ENCODE peak calls at places on chromosomes 12 and 14, in nine cellular contexts. One of them, this sample, is unnamed.

GRCh38 chr14:53109028-53109687 is 44.0 kb downstream of the DDHD1 start:
- DNase-seq in M059J: no peak
- DNase-seq in HuH-7.5: no peak
- DNase-seq in CD8-positive, alpha-beta memory T cell: peak
- DNase-seq in germinal center: peak
- DNase-seq in stimulated activated CD8-positive, alpha-beta memory T cell treated with anti-CD3 and anti-CD28 coated beads, Interleukin-15, amount 100 ng/mL, for 4 hours: no peak
- DNase-seq in epithelial cell of prostate: no peak
- DNase-seq in stomach: no peak
- DNase-seq in activated CD8-positive, alpha-beta memory T cell treated with anti-CD3 and anti-CD28 coated beads for 1 hour: no peak
- DNase-seq in this sample: peak

GRCh38 chr12:95796982-95797289 is 6.4 kb upstream of the NTN4 start:
- DNase-seq in M059J: peak
- DNase-seq in HuH-7.5: no peak
- DNase-seq in CD8-positive, alpha-beta memory T cell: no peak
- DNase-seq in germinal center: no peak
- DNase-seq in stimulated activated CD8-positive, alpha-beta memory T cell treated with anti-CD3 and anti-CD28 coated beads, Interleukin-15, amount 100 ng/mL, for 4 hours: no peak
- DNase-seq in epithelial cell of prostate: no peak
- DNase-seq in stomach: no peak
- DNase-seq in activated CD8-positive, alpha-beta memory T cell treated with anti-CD3 and anti-CD28 coated beads for 1 hour: no peak
- DNase-seq in this sample: no peak

GRCh38 chr12:127810026-127810425 is 456.9 kb upstream of the TMEM132C start:
- DNase-seq in M059J: peak
- DNase-seq in HuH-7.5: no peak
- DNase-seq in CD8-positive, alpha-beta memory T cell: no peak
- DNase-seq in germinal center: no peak
- DNase-seq in stimulated activated CD8-positive, alpha-beta memory T cell treated with anti-CD3 and anti-CD28 coated beads, Interleukin-15, amount 100 ng/mL, for 4 hours: no peak
- DNase-seq in epithelial cell of prostate: no peak
- DNase-seq in stomach: no peak
- DNase-seq in activated CD8-positive, alpha-beta memory T cell treated with anti-CD3 and anti-CD28 coated beads for 1 hour: no peak
- DNase-seq in this sample: no peak

GRCh38 chr12:49806877-49807276 is 21.3 kb downstream of the NCKAP5L start:
- DNase-seq in M059J: no peak
- DNase-seq in HuH-7.5: no peak
- DNase-seq in CD8-positive, alpha-beta memory T cell: no peak
- DNase-seq in germinal center: no peak
- DNase-seq in stimulated activated CD8-positive, alpha-beta memory T cell treated with anti-CD3 and anti-CD28 coated beads, Interleukin-15, amount 100 ng/mL, for 4 hours: no peak
- DNase-seq in epithelial cell of prostate: no peak
- DNase-seq in stomach: no peak
- DNase-seq in activated CD8-positive, alpha-beta memory T cell treated with anti-CD3 and anti-CD28 coated beads for 1 hour: no peak
- DNase-seq in this sample: no peak

GRCh38 chr12:90163975-90164374 is 455.3 kb upstream of the ATP2B1 start:
- DNase-seq in M059J: peak
- DNase-seq in HuH-7.5: no peak
- DNase-seq in CD8-positive, alpha-beta memory T cell: no peak
- DNase-seq in germinal center: peak
- DNase-seq in stimulated activated CD8-positive, alpha-beta memory T cell treated with anti-CD3 and anti-CD28 coated beads, Interleukin-15, amount 100 ng/mL, for 4 hours: no peak
- DNase-seq in epithelial cell of prostate: no peak
- DNase-seq in stomach: no peak
- DNase-seq in activated CD8-positive, alpha-beta memory T cell treated with anti-CD3 and anti-CD28 coated beads for 1 hour: no peak
- DNase-seq in this sample: no peak

GRCh38 chr14:98984719-98985041 is 287.3 kb downstream of the BCL11B start:
- DNase-seq in M059J: no peak
- DNase-seq in HuH-7.5: no peak
- DNase-seq in CD8-positive, alpha-beta memory T cell: peak
- DNase-seq in germinal center: no peak
- DNase-seq in stimulated activated CD8-positive, alpha-beta memory T cell treated with anti-CD3 and anti-CD28 coated beads, Interleukin-15, amount 100 ng/mL, for 4 hours: peak
- DNase-seq in epithelial cell of prostate: no peak
- DNase-seq in stomach: peak
- DNase-seq in activated CD8-positive, alpha-beta memory T cell treated with anti-CD3 and anti-CD28 coated beads for 1 hour: peak
- DNase-seq in this sample: peak

GRCh38 chr12:6691473-6691872 is 2.3 kb upstream of the ZNF384 start:
- DNase-seq in M059J: peak
- DNase-seq in HuH-7.5: no peak
- DNase-seq in CD8-positive, alpha-beta memory T cell: no peak
- DNase-seq in germinal center: no peak
- DNase-seq in stimulated activated CD8-positive, alpha-beta memory T cell treated with anti-CD3 and anti-CD28 coated beads, Interleukin-15, amount 100 ng/mL, for 4 hours: no peak
- DNase-seq in epithelial cell of prostate: no peak
- DNase-seq in stomach: no peak
- DNase-seq in activated CD8-positive, alpha-beta memory T cell treated with anti-CD3 and anti-CD28 coated beads for 1 hour: no peak
- DNase-seq in this sample: no peak

GRCh38 chr12:69468237-69469026 is 1.8 kb upstream of the FRS2 start:
- DNase-seq in M059J: peak
- DNase-seq in HuH-7.5: no peak
- DNase-seq in CD8-positive, alpha-beta memory T cell: no peak
- DNase-seq in germinal center: no peak
- DNase-seq in stimulated activated CD8-positive, alpha-beta memory T cell treated with anti-CD3 and anti-CD28 coated beads, Interleukin-15, amount 100 ng/mL, for 4 hours: no peak
- DNase-seq in epithelial cell of prostate: peak
- DNase-seq in stomach: no peak
- DNase-seq in activated CD8-positive, alpha-beta memory T cell treated with anti-CD3 and anti-CD28 coated beads for 1 hour: no peak
- DNase-seq in this sample: no peak

GRCh38 chr12:123410041-123410412 is 26.1 kb downstream of the KMT5A start:
- DNase-seq in M059J: no peak
- DNase-seq in HuH-7.5: no peak
- DNase-seq in CD8-positive, alpha-beta memory T cell: no peak
- DNase-seq in germinal center: no peak
- DNase-seq in stimulated activated CD8-positive, alpha-beta memory T cell treated with anti-CD3 and anti-CD28 coated beads, Interleukin-15, amount 100 ng/mL, for 4 hours: no peak
- DNase-seq in epithelial cell of prostate: no peak
- DNase-seq in stomach: no peak
- DNase-seq in activated CD8-positive, alpha-beta memory T cell treated with anti-CD3 and anti-CD28 coated beads for 1 hour: no peak
- DNase-seq in this sample: no peak

GRCh38 chr14:26729851-26730250 is 132.0 kb upstream of the NOVA1 start:
- DNase-seq in M059J: no peak
- DNase-seq in HuH-7.5: no peak
- DNase-seq in CD8-positive, alpha-beta memory T cell: no peak
- DNase-seq in germinal center: no peak
- DNase-seq in stimulated activated CD8-positive, alpha-beta memory T cell treated with anti-CD3 and anti-CD28 coated beads, Interleukin-15, amount 100 ng/mL, for 4 hours: no peak
- DNase-seq in epithelial cell of prostate: no peak
- DNase-seq in stomach: no peak
- DNase-seq in activated CD8-positive, alpha-beta memory T cell treated with anti-CD3 and anti-CD28 coated beads for 1 hour: no peak
- DNase-seq in this sample: no peak

GRCh38 chr12:96314723-96315122 is 85.5 kb downstream of the CDK17 start:
- DNase-seq in M059J: no peak
- DNase-seq in HuH-7.5: no peak
- DNase-seq in CD8-positive, alpha-beta memory T cell: no peak
- DNase-seq in germinal center: no peak
- DNase-seq in stimulated activated CD8-positive, alpha-beta memory T cell treated with anti-CD3 and anti-CD28 coated beads, Interleukin-15, amount 100 ng/mL, for 4 hours: no peak
- DNase-seq in epithelial cell of prostate: no peak
- DNase-seq in stomach: no peak
- DNase-seq in activated CD8-positive, alpha-beta memory T cell treated with anti-CD3 and anti-CD28 coated beads for 1 hour: no peak
- DNase-seq in this sample: no peak

GRCh38 chr14:47863441-47863840 is 188.0 kb upstream of the MDGA2 start:
- DNase-seq in M059J: no peak
- DNase-seq in HuH-7.5: no peak
- DNase-seq in CD8-positive, alpha-beta memory T cell: no peak
- DNase-seq in germinal center: no peak
- DNase-seq in stimulated activated CD8-positive, alpha-beta memory T cell treated with anti-CD3 and anti-CD28 coated beads, Interleukin-15, amount 100 ng/mL, for 4 hours: no peak
- DNase-seq in epithelial cell of prostate: no peak
- DNase-seq in stomach: no peak
- DNase-seq in activated CD8-positive, alpha-beta memory T cell treated with anti-CD3 and anti-CD28 coated beads for 1 hour: no peak
- DNase-seq in this sample: no peak

GRCh38 chr14:54881761-54882401 is 20.7 kb downstream of the GCH1 start:
- DNase-seq in M059J: peak
- DNase-seq in HuH-7.5: no peak
- DNase-seq in CD8-positive, alpha-beta memory T cell: no peak
- DNase-seq in germinal center: peak
- DNase-seq in stimulated activated CD8-positive, alpha-beta memory T cell treated with anti-CD3 and anti-CD28 coated beads, Interleukin-15, amount 100 ng/mL, for 4 hours: no peak
- DNase-seq in epithelial cell of prostate: no peak
- DNase-seq in stomach: no peak
- DNase-seq in activated CD8-positive, alpha-beta memory T cell treated with anti-CD3 and anti-CD28 coated beads for 1 hour: no peak
- DNase-seq in this sample: no peak

This sample was measured in activated effector memory CD4-positive, alpha-beta T cell treated with Interleukin-2 at 50 U/mL for 16 hours.